ENCODE peak calls at places on chromosomes 3 and 15, in seven cellular contexts. G is amniotic stem cell, T is T1000, D is lower leg skin, I is LNCaP clone FGC, S is colonic mucosa, O is omental fat pad. C is an unnamed sample.

GRCh38 chr15:82176528-82176927 is 86.0 kb downstream of the EFL1 start:
- DNase-seq in G (no peak), T (no peak), D (no peak), I (no peak), S (no peak), O (no peak), C (no peak)

GRCh38 chr3:18372786-18373405 is 52.2 kb downstream of the SATB1 start:
- DNase-seq in G (no peak), T (no peak), D (no peak), I (no peak), S (no peak), O (no peak), C (no peak)

GRCh38 chr3:170002231-170002630 is 35.6 kb upstream of the GPR160 start:
- DNase-seq in G (no peak), T (no peak), D (no peak), I (no peak), S (no peak), O (no peak), C (no peak)

GRCh38 chr3:98699132-98699531 is 64.0 kb upstream of the ST3GAL6 start:
- DNase-seq in G (no peak), T (no peak), D (no peak), I (peak), S (no peak), O (no peak), C (no peak)

GRCh38 chr3:195151866-195152526 is 119.0 kb downstream of the XXYLT1 start:
- DNase-seq in G (peak), T (no peak), D (no peak), I (no peak), S (no peak), O (no peak), C (no peak)

GRCh38 chr3:127831723-127832172 is 9.4 kb upstream of the MGLL start:
- DNase-seq in G (no peak), T (no peak), D (peak), I (peak), S (peak), O (no peak), C (peak)

GRCh38 chr3:135240426-135240825 is 445.4 kb downstream of the EPHB1 start:
- DNase-seq in G (no peak), T (no peak), D (no peak), I (no peak), S (no peak), O (no peak), C (no peak)

GRCh38 chr3:38168988-38169363 is 3.6 kb downstream of the OXSR1 start:
- DNase-seq in G (no peak), T (no peak), D (no peak), I (no peak), S (no peak), O (no peak), C (no peak)

GRCh38 chr3:73569246-73569760 is 55.4 kb downstream of the PDZRN3 start:
- DNase-seq in G (no peak), T (no peak), D (no peak), I (no peak), S (no peak), O (no peak), C (no peak)

C was measured in transverse colon.